ENCODE peak calls at places on chromosomes 3 and 15, in seven cellular contexts. T is skeletal muscle cell, E is body of pancreas, P is iPS-NIHi11, I is HEK293T, Y is GM10248, A is H7. B is an unnamed sample.

GRCh38 chr3:55547086-55547666 is 60.1 kb upstream of the WNT5A start:
- DNase-seq in T (no peak), E (no peak), P (no peak), I (no peak), Y (no peak), A (no peak), B (no peak)

GRCh38 chr3:185711255-185711870 is 113.5 kb downstream of the IGF2BP2 start:
- DNase-seq in T (no peak), E (no peak), P (no peak), I (no peak), Y (no peak), A (no peak), B (no peak)

GRCh38 chr15:70379134-70379533 is 281.4 kb upstream of the TLE3 start:
- DNase-seq in T (no peak), E (no peak), P (no peak), I (no peak), Y (no peak), A (no peak), B (no peak)

GRCh38 chr15:52052076-52052935 is 33.3 kb downstream of the MAPK6 start:
- DNase-seq in T (no peak), E (no peak), P (no peak), I (no peak), Y (no peak), A (no peak), B (no peak)

GRCh38 chr15:74245342-74245931 is 9.3 kb downstream of the CCDC33 start:
- DNase-seq in T (no peak), E (no peak), P (peak), I (no peak), Y (no peak), A (peak), B (no peak)

GRCh38 chr3:156983559-156983958 is 157.4 kb downstream of the LEKR1 start:
- DNase-seq in T (no peak), E (no peak), P (no peak), I (no peak), Y (no peak), A (peak), B (no peak)

GRCh38 chr15:89366656-89367393 is 32.2 kb upstream of the POLG start:
- DNase-seq in T (no peak), E (no peak), P (no peak), I (no peak), Y (no peak), A (no peak), B (no peak)

GRCh38 chr3:193982258-193982659 is 153.7 kb upstream of the HES1 start:
- DNase-seq in T (no peak), E (peak), P (no peak), I (no peak), Y (no peak), A (no peak), B (no peak)

GRCh38 chr3:29301332-29302011 is 20.6 kb downstream of the RBMS3 start:
- DNase-seq in T (no peak), E (no peak), P (no peak), I (no peak), Y (no peak), A (no peak), B (no peak)

GRCh38 chr3:123790254-123791072 is 93.7 kb downstream of the MYLK start:
- DNase-seq in T (no peak), E (no peak), P (no peak), I (no peak), Y (no peak), A (no peak), B (no peak)

GRCh38 chr3:140712301-140712700 is 34.4 kb downstream of the TRIM42 start:
- DNase-seq in T (no peak), E (no peak), P (no peak), I (no peak), Y (no peak), A (no peak), B (no peak)

GRCh38 chr15:52857471-52857870 is 67.3 kb upstream of the ONECUT1 start:
- DNase-seq in T (no peak), E (no peak), P (no peak), I (no peak), Y (no peak), A (no peak), B (no peak)

GRCh38 chr15:82093774-82094211 is 48.0 kb upstream of the MEX3B start:
- DNase-seq in T (peak), E (no peak), P (no peak), I (no peak), Y (no peak), A (no peak), B (no peak)

GRCh38 chr15:57752426-57752825 is 45.9 kb downstream of the POLR2M start:
- DNase-seq in T (no peak), E (no peak), P (peak), I (no peak), Y (no peak), A (peak), B (no peak)

GRCh38 chr15:71530116-71530515 is 280.2 kb upstream of the NR2E3 start:
- DNase-seq in T (no peak), E (no peak), P (no peak), I (no peak), Y (no peak), A (no peak), B (no peak)

GRCh38 chr3:45067486-45067885 is 41.4 kb downstream of the CLEC3B start:
- DNase-seq in T (no peak), E (no peak), P (no peak), I (no peak), Y (no peak), A (no peak), B (no peak)

GRCh38 chr3:116299646-116300081 is 145.6 kb downstream of the LSAMP start:
- DNase-seq in T (no peak), E (no peak), P (no peak), I (no peak), Y (no peak), A (no peak), B (no peak)

GRCh38 chr3:124768812-124769211 is 38.6 kb downstream of the UMPS start:
- DNase-seq in T (no peak), E (peak), P (peak), I (peak), Y (peak), A (peak), B (peak)

GRCh38 chr3:151308089-151308488 is 8.5 kb downstream of the GPR87 start:
- DNase-seq in T (no peak), E (no peak), P (no peak), I (no peak), Y (no peak), A (no peak), B (no peak)

GRCh38 chr3:16207031-16207430 is 32.6 kb downstream of the GALNT15 start:
- DNase-seq in T (no peak), E (no peak), P (no peak), I (no peak), Y (no peak), A (no peak), B (no peak)

GRCh38 chr3:42300013-42300412 is 34.0 kb upstream of the CCK start:
- DNase-seq in T (peak), E (no peak), P (peak), I (peak), Y (peak), A (peak), B (peak)

GRCh38 chr3:81315051-81315450 is 446.4 kb downstream of the GBE1 start:
- DNase-seq in T (no peak), E (no peak), P (no peak), I (no peak), Y (no peak), A (no peak), B (no peak)

GRCh38 chr15:80942746-80943565 is 46.7 kb downstream of the MESD start:
- DNase-seq in T (no peak), E (no peak), P (no peak), I (no peak), Y (no peak), A (no peak), B (no peak)

GRCh38 chr15:71790081-71790480 is 20.3 kb upstream of the NR2E3 start:
- DNase-seq in T (no peak), E (peak), P (no peak), I (no peak), Y (no peak), A (no peak), B (no peak)

GRCh38 chr3:177705976-177706866 is 508.9 kb upstream of the TBL1XR1 start:
- DNase-seq in T (no peak), E (peak), P (no peak), I (no peak), Y (no peak), A (no peak), B (no peak)

GRCh38 chr3:156474560-156475389 is 80.1 kb downstream of the SSR3 start:
- DNase-seq in T (no peak), E (no peak), P (peak), I (peak), Y (peak), A (peak), B (no peak)

GRCh38 chr15:75339531-75340240 is 3.8 kb downstream of the COMMD4 start:
- DNase-seq in T (no peak), E (no peak), P (no peak), I (no peak), Y (no peak), A (peak), B (no peak)

GRCh38 chr3:102356506-102356905 is 78.3 kb upstream of the ZPLD1 start:
- DNase-seq in T (no peak), E (no peak), P (no peak), I (no peak), Y (no peak), A (no peak), B (no peak)

GRCh38 chr3:148746053-148746452 is 48.4 kb downstream of the AGTR1 start:
- DNase-seq in T (no peak), E (no peak), P (no peak), I (no peak), Y (no peak), A (no peak), B (peak)

GRCh38 chr15:82146990-82147461 is 101.2 kb upstream of the MEX3B start:
- DNase-seq in T (no peak), E (no peak), P (no peak), I (no peak), Y (no peak), A (no peak), B (no peak)

GRCh38 chr15:101175396-101175795 is 76.5 kb downstream of the CHSY1 start:
- DNase-seq in T (no peak), E (no peak), P (no peak), I (no peak), Y (no peak), A (no peak), B (no peak)

GRCh38 chr3:15728766-15729165 is 69.0 kb downstream of the ANKRD28 start:
- DNase-seq in T (no peak), E (no peak), P (no peak), I (no peak), Y (no peak), A (no peak), B (no peak)

GRCh38 chr3:9595877-9596276 is 42.3 kb upstream of the LHFPL4 start:
- DNase-seq in T (no peak), E (no peak), P (no peak), I (no peak), Y (no peak), A (no peak), B (no peak)

GRCh38 chr3:112351036-112351435 is 18.1 kb downstream of the CD200 start:
- DNase-seq in T (no peak), E (no peak), P (no peak), I (no peak), Y (no peak), A (no peak), B (no peak)

GRCh38 chr3:168096210-168096795 is 579 bp upstream of the GOLIM4 start:
- DNase-seq in T (peak), E (peak), P (peak), I (peak), Y (peak), A (peak), B (peak)